ENCODE peak calls at places on chromosome 18, in eight cellular contexts. A is AG08396; I is OCI-LY7; D is ELR; H is epithelial cell of esophagus; R is fibroblast of pulmonary artery; L is Daoy; W is activated CD4-positive, CD25-positive, alpha-beta regulatory T cell treated with anti-CD3 and anti-CD28 coated beads, Interleukin-2, amount 50 U/mL, for 72 hours. E is an unnamed sample.
A peak's percentile ranks its signal among the peaks of the same experiment; 100 is the strongest.

GRCh38 chr18:48407358-48407757 is 1.8 kb downstream of the ZBTB7C start:
- DNase-seq in A (no peak), I (no peak), D (no peak), H (no peak), R (no peak), L (no peak), W (no peak), E (no peak)

GRCh38 chr18:21184396-21184996 is 57.5 kb upstream of the GREB1L start:
- DNase-seq in A (no peak), I (no peak), D (no peak), H (peak; percentile 40), R (no peak), L (no peak), W (no peak), E (no peak)

GRCh38 chr18:23209031-23209430 is 73.7 kb downstream of the CABLES1 start:
- DNase-seq in A (no peak), I (no peak), D (no peak), H (peak; percentile 78), R (peak; percentile 50), L (no peak), W (no peak), E (no peak)

GRCh38 chr18:22433960-22434359 is 16.2 kb upstream of the CTAGE1 start:
- DNase-seq in A (no peak), I (no peak), D (no peak), H (peak; percentile 55), R (peak; percentile 71), L (peak; percentile 67), W (no peak), E (no peak)

GRCh38 chr18:12944724-12945123 is 3.1 kb upstream of the SEH1L start:
- DNase-seq in A (no peak), I (peak; percentile 24), D (no peak), H (no peak), R (peak; percentile 20), L (peak; percentile 18), W (no peak), E (peak; percentile 26)

GRCh38 chr18:56662502-56662901 is 11.3 kb downstream of the WDR7 start:
- DNase-seq in A (no peak), I (no peak), D (no peak), H (no peak), R (no peak), L (no peak), W (no peak), E (no peak)

GRCh38 chr18:11175266-11175947 is 26.0 kb upstream of the PIEZO2 start:
- DNase-seq in A (peak; percentile 69), I (no peak), D (peak; percentile 18), H (no peak), R (peak; percentile 59), L (peak; percentile 20), W (no peak), E (no peak)

GRCh38 chr18:34352385-34353163 is 127.9 kb upstream of the NOL4 start:
- DNase-seq in A (no peak), I (no peak), D (no peak), H (no peak), R (peak; percentile 1), L (no peak), W (no peak), E (no peak)

GRCh38 chr18:61852496-61852895 is 40.3 kb downstream of the RNF152 start:
- DNase-seq in A (no peak), I (no peak), D (peak; percentile 13), H (peak; percentile 80), R (no peak), L (peak; percentile 11), W (no peak), E (no peak)

GRCh38 chr18:76710646-76711520 is 111.5 kb upstream of the ZNF236 start:
- DNase-seq in A (no peak), I (no peak), D (peak; percentile 8), H (no peak), R (no peak), L (no peak), W (no peak), E (no peak)

GRCh38 chr18:58416704-58417683 is 211.9 kb downstream of the ALPK2 start:
- DNase-seq in A (peak; percentile 30), I (no peak), D (peak; percentile 66), H (no peak), R (peak; percentile 72), L (no peak), W (no peak), E (no peak)

GRCh38 chr18:7899078-7899477 is 332.0 kb downstream of the PTPRM start:
- DNase-seq in A (no peak), I (no peak), D (no peak), H (no peak), R (no peak), L (no peak), W (no peak), E (no peak)

GRCh38 chr18:25650201-25650941 is 298.4 kb upstream of the ZNF521 start:
- DNase-seq in A (peak; percentile 66), I (no peak), D (peak; percentile 93), H (no peak), R (peak; percentile 69), L (peak; percentile 88), W (no peak), E (peak; percentile 97)

GRCh38 chr18:63238711-63239110 is 80.9 kb downstream of the BCL2 start:
- DNase-seq in A (no peak), I (no peak), D (no peak), H (peak; percentile 16), R (no peak), L (peak; percentile 24), W (no peak), E (peak; percentile 21)